ENCODE peak calls at places on chromosomes 13 and 19, in six cellular contexts. One of them, this sample, is unnamed.

GRCh38 chr13:113233101-113233500 is 23.7 kb downstream of the CUL4A start:
- DNase-seq in choroid plexus epithelial cell: no peak
- DNase-seq in activated CD8-positive, alpha-beta T cell treated with anti-CD3 and anti-CD28 coated beads for 36 hours: no peak
- DNase-seq in psoas muscle: no peak
- DNase-seq in upper lobe of right lung: no peak
- DNase-seq in mucosa of descending colon: no peak
- DNase-seq in this sample: no peak

GRCh38 chr13:103178986-103179695 is 112.9 kb upstream of the SLC10A2 start:
- DNase-seq in choroid plexus epithelial cell: no peak
- DNase-seq in mucosa of descending colon: no peak
- DNase-seq in psoas muscle: no peak
- DNase-seq in activated CD8-positive, alpha-beta T cell treated with anti-CD3 and anti-CD28 coated beads for 36 hours: no peak
- DNase-seq in upper lobe of right lung: no peak
- DNase-seq in this sample: no peak

GRCh38 chr13:80235559-80236296 is 105.2 kb downstream of the SPRY2 start:
- DNase-seq in choroid plexus epithelial cell: peak
- DNase-seq in mucosa of descending colon: peak
- DNase-seq in psoas muscle: no peak
- DNase-seq in upper lobe of right lung: no peak
- DNase-seq in activated CD8-positive, alpha-beta T cell treated with anti-CD3 and anti-CD28 coated beads for 36 hours: no peak
- DNase-seq in this sample: no peak

GRCh38 chr13:106493569-106493968 is 41.9 kb downstream of the EFNB2 start:
- DNase-seq in upper lobe of right lung: no peak
- DNase-seq in choroid plexus epithelial cell: no peak
- DNase-seq in activated CD8-positive, alpha-beta T cell treated with anti-CD3 and anti-CD28 coated beads for 36 hours: no peak
- DNase-seq in mucosa of descending colon: no peak
- DNase-seq in psoas muscle: no peak
- DNase-seq in this sample: peak

GRCh38 chr19:9881720-9882119 is 46.6 kb downstream of the PIN1 start:
- DNase-seq in activated CD8-positive, alpha-beta T cell treated with anti-CD3 and anti-CD28 coated beads for 36 hours: no peak
- DNase-seq in upper lobe of right lung: no peak
- DNase-seq in psoas muscle: no peak
- DNase-seq in choroid plexus epithelial cell: no peak
- DNase-seq in mucosa of descending colon: peak
- DNase-seq in this sample: no peak

GRCh38 chr19:6060600-6061391 is 49.5 kb downstream of the RFX2 start:
- DNase-seq in activated CD8-positive, alpha-beta T cell treated with anti-CD3 and anti-CD28 coated beads for 36 hours: peak
- DNase-seq in choroid plexus epithelial cell: no peak
- DNase-seq in mucosa of descending colon: no peak
- DNase-seq in upper lobe of right lung: no peak
- DNase-seq in psoas muscle: peak
- DNase-seq in this sample: no peak

GRCh38 chr19:39093761-39094160 is 9.6 kb downstream of the ACP7 start:
- DNase-seq in activated CD8-positive, alpha-beta T cell treated with anti-CD3 and anti-CD28 coated beads for 36 hours: no peak
- DNase-seq in psoas muscle: no peak
- DNase-seq in mucosa of descending colon: no peak
- DNase-seq in choroid plexus epithelial cell: peak
- DNase-seq in upper lobe of right lung: no peak
- DNase-seq in this sample: no peak

GRCh38 chr19:57302020-57302465 is 18.2 kb upstream of the ZNF543 start:
- DNase-seq in choroid plexus epithelial cell: peak
- DNase-seq in upper lobe of right lung: no peak
- DNase-seq in activated CD8-positive, alpha-beta T cell treated with anti-CD3 and anti-CD28 coated beads for 36 hours: no peak
- DNase-seq in mucosa of descending colon: no peak
- DNase-seq in psoas muscle: peak
- DNase-seq in this sample: no peak

GRCh38 chr19:10952809-10953208 is 8.0 kb upstream of the SMARCA4 start:
- DNase-seq in psoas muscle: no peak
- DNase-seq in mucosa of descending colon: peak
- DNase-seq in upper lobe of right lung: no peak
- DNase-seq in choroid plexus epithelial cell: no peak
- DNase-seq in activated CD8-positive, alpha-beta T cell treated with anti-CD3 and anti-CD28 coated beads for 36 hours: no peak
- DNase-seq in this sample: no peak

GRCh38 chr13:50323440-50324070 is 308.3 kb downstream of the KCNRG start:
- DNase-seq in mucosa of descending colon: no peak
- DNase-seq in psoas muscle: no peak
- DNase-seq in activated CD8-positive, alpha-beta T cell treated with anti-CD3 and anti-CD28 coated beads for 36 hours: no peak
- DNase-seq in upper lobe of right lung: no peak
- DNase-seq in choroid plexus epithelial cell: peak
- DNase-seq in this sample: no peak

GRCh38 chr13:71524245-71525002 is 342.6 kb downstream of the DACH1 start:
- DNase-seq in upper lobe of right lung: no peak
- DNase-seq in choroid plexus epithelial cell: no peak
- DNase-seq in activated CD8-positive, alpha-beta T cell treated with anti-CD3 and anti-CD28 coated beads for 36 hours: no peak
- DNase-seq in psoas muscle: no peak
- DNase-seq in mucosa of descending colon: no peak
- DNase-seq in this sample: no peak

GRCh38 chr19:33674575-33675367 is 53.0 kb downstream of the CHST8 start:
- DNase-seq in activated CD8-positive, alpha-beta T cell treated with anti-CD3 and anti-CD28 coated beads for 36 hours: no peak
- DNase-seq in psoas muscle: no peak
- DNase-seq in choroid plexus epithelial cell: no peak
- DNase-seq in mucosa of descending colon: no peak
- DNase-seq in upper lobe of right lung: peak
- DNase-seq in this sample: no peak

GRCh38 chr19:49423278-49423984 is at the start of gene PTH2:
- DNase-seq in mucosa of descending colon: no peak
- DNase-seq in upper lobe of right lung: no peak
- DNase-seq in psoas muscle: no peak
- DNase-seq in activated CD8-positive, alpha-beta T cell treated with anti-CD3 and anti-CD28 coated beads for 36 hours: no peak
- DNase-seq in choroid plexus epithelial cell: no peak
- DNase-seq in this sample: no peak

GRCh38 chr13:30159446-30159839 is 147.9 kb downstream of the KATNAL1 start:
- DNase-seq in activated CD8-positive, alpha-beta T cell treated with anti-CD3 and anti-CD28 coated beads for 36 hours: peak
- DNase-seq in choroid plexus epithelial cell: peak
- DNase-seq in mucosa of descending colon: no peak
- DNase-seq in upper lobe of right lung: no peak
- DNase-seq in psoas muscle: no peak
- DNase-seq in this sample: peak

GRCh38 chr19:45881082-45881908 is 4.6 kb downstream of the IRF2BP1 start:
- DNase-seq in psoas muscle: no peak
- DNase-seq in mucosa of descending colon: no peak
- DNase-seq in activated CD8-positive, alpha-beta T cell treated with anti-CD3 and anti-CD28 coated beads for 36 hours: no peak
- DNase-seq in upper lobe of right lung: no peak
- DNase-seq in choroid plexus epithelial cell: no peak
- DNase-seq in this sample: no peak

GRCh38 chr13:110624766-110625756 is 9.7 kb downstream of the NAXD start:
- DNase-seq in mucosa of descending colon: no peak
- DNase-seq in psoas muscle: no peak
- DNase-seq in activated CD8-positive, alpha-beta T cell treated with anti-CD3 and anti-CD28 coated beads for 36 hours: no peak
- DNase-seq in upper lobe of right lung: no peak
- DNase-seq in choroid plexus epithelial cell: no peak
- DNase-seq in this sample: no peak

GRCh38 chr19:2385053-2385721 is 25.1 kb downstream of the TMPRSS9 start:
- DNase-seq in mucosa of descending colon: peak
- DNase-seq in psoas muscle: peak
- DNase-seq in upper lobe of right lung: no peak
- DNase-seq in activated CD8-positive, alpha-beta T cell treated with anti-CD3 and anti-CD28 coated beads for 36 hours: no peak
- DNase-seq in choroid plexus epithelial cell: peak
- DNase-seq in this sample: peak

GRCh38 chr19:10419646-10420443 is 493 bp upstream of the PDE4A start:
- DNase-seq in choroid plexus epithelial cell: peak
- DNase-seq in mucosa of descending colon: no peak
- DNase-seq in activated CD8-positive, alpha-beta T cell treated with anti-CD3 and anti-CD28 coated beads for 36 hours: peak
- DNase-seq in upper lobe of right lung: no peak
- DNase-seq in psoas muscle: no peak
- DNase-seq in this sample: peak

GRCh38 chr13:61128850-61129645 is 286.6 kb downstream of the PCDH20 start:
- DNase-seq in choroid plexus epithelial cell: no peak
- DNase-seq in upper lobe of right lung: no peak
- DNase-seq in psoas muscle: no peak
- DNase-seq in activated CD8-positive, alpha-beta T cell treated with anti-CD3 and anti-CD28 coated beads for 36 hours: no peak
- DNase-seq in mucosa of descending colon: no peak
- DNase-seq in this sample: no peak

GRCh38 chr13:57630661-57631606 is 610 bp upstream of the PCDH17 start:
- DNase-seq in choroid plexus epithelial cell: no peak
- DNase-seq in psoas muscle: no peak
- DNase-seq in upper lobe of right lung: peak
- DNase-seq in mucosa of descending colon: no peak
- DNase-seq in activated CD8-positive, alpha-beta T cell treated with anti-CD3 and anti-CD28 coated beads for 36 hours: peak
- DNase-seq in this sample: peak

GRCh38 chr19:31459430-31459829 is 110.2 kb upstream of the TSHZ3 start:
- DNase-seq in choroid plexus epithelial cell: peak
- DNase-seq in activated CD8-positive, alpha-beta T cell treated with anti-CD3 and anti-CD28 coated beads for 36 hours: no peak
- DNase-seq in upper lobe of right lung: no peak
- DNase-seq in mucosa of descending colon: no peak
- DNase-seq in psoas muscle: no peak
- DNase-seq in this sample: no peak
- TF ChIP-seq CTCF in choroid plexus epithelial cell: peak
- TF ChIP-seq CTCF in activated CD8-positive, alpha-beta T cell treated with anti-CD3 and anti-CD28 coated beads for 36 hours: no peak
- TF ChIP-seq CTCF in upper lobe of right lung: no peak
- TF ChIP-seq CTCF in mucosa of descending colon: no peak
- TF ChIP-seq CTCF in psoas muscle: no peak
- TF ChIP-seq CTCF in this sample: no peak

DNA sequence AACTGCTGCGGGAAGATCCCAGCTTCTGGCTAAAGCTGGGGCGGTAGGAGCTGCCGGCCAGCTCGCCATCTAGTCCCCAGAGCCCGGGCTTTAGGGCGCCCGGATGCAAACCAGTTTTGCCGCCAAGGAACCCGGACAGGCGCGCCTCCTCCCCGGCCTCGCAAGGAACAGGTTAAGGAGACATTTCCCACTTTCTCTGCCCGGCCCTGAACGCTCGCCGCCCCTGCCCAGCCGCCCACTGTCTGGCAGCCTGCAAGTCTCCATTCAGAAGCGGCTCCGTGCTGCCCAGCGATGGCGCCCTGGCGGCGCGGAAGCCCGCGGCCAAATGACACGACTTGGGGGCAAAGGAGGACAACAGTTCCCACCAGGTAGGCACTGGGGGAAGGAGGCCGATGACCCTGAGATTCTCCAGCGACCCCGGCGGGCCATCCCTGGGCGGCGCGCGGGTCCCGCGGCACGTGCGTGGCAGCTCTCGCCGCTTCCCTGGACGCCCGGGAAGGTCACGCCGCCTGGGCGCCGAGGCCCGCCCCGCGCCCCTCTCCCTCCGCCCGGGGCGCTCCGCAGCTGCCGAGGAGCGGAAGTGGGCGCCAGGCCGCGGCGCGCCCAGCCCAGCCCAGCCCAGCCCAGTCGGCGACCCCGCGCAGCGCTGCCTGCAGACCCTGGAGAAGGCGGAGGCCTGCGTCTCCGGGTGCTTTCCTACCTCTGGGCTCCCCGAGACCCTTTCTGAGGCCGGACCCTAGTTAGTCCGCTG is 42.2 kb upstream of the HNRNPA1L2 start:
- DNase-seq in mucosa of descending colon: no peak
- DNase-seq in psoas muscle: peak
- DNase-seq in choroid plexus epithelial cell: peak
- DNase-seq in activated CD8-positive, alpha-beta T cell treated with anti-CD3 and anti-CD28 coated beads for 36 hours: peak
- DNase-seq in upper lobe of right lung: peak
- DNase-seq in this sample: peak
- TF ChIP-seq CTCF in mucosa of descending colon: no peak
- TF ChIP-seq CTCF in psoas muscle: no peak
- TF ChIP-seq CTCF in choroid plexus epithelial cell: no peak
- TF ChIP-seq CTCF in activated CD8-positive, alpha-beta T cell treated with anti-CD3 and anti-CD28 coated beads for 36 hours: no peak
- TF ChIP-seq CTCF in upper lobe of right lung: no peak
- TF ChIP-seq CTCF in this sample: no peak

DNA sequence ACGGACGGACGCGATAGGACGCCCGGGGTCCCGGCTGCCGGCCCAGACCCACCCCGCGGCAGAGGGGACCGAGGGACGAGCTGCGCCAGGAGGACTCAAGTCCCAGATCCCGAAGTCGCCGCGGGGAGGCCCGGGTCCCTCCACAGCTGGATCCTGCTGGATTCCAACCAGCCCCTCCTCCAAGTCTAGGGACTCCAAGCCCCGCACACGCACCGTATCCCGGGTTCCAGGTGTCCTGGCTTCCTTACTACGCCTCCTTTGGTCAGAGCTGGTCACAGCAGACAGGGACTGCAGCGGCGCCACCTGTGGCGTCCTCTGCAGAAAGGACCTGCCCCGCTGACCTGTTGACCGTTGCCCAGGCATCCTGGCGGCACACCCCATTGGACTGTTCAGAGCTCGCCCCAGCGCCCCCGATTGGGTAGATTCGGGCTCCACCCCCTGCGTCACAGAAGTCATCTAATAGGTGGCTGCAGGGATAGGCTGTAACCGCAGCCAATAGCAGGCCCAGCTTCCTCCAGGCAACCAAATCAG is 29.0 kb upstream of the ZNF709 start:
- DNase-seq in choroid plexus epithelial cell: no peak
- DNase-seq in upper lobe of right lung: no peak
- DNase-seq in mucosa of descending colon: no peak
- DNase-seq in activated CD8-positive, alpha-beta T cell treated with anti-CD3 and anti-CD28 coated beads for 36 hours: no peak
- DNase-seq in psoas muscle: no peak
- DNase-seq in this sample: no peak
- TF ChIP-seq CTCF in choroid plexus epithelial cell: no peak
- TF ChIP-seq CTCF in upper lobe of right lung: peak
- TF ChIP-seq CTCF in mucosa of descending colon: no peak
- TF ChIP-seq CTCF in activated CD8-positive, alpha-beta T cell treated with anti-CD3 and anti-CD28 coated beads for 36 hours: peak
- TF ChIP-seq CTCF in psoas muscle: no peak
- TF ChIP-seq CTCF in this sample: no peak

DNA sequence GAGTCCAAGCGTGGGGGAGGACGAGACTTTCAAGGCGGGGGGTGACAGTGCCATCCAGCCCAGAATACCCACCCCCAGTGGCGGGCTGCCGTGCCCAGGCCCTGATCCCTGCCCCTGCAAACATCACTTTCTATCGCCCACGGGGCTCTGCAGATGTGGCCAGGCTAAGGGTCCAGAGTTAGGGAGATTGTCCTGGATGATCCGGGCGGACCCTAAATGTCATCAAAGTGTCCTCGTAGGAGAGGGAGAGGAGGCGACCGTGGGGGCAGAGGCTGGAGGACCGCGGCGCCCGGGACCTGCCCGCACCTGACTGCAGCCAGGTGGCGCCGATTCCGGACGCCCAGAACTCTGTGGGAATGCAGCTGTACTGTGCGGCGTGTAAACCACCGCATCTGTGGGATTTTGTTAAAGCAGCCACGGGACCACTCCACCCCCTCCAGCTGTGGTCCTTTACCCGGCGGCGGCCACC is 32.4 kb downstream of the GJA3 start:
- DNase-seq in psoas muscle: no peak
- DNase-seq in mucosa of descending colon: peak
- DNase-seq in upper lobe of right lung: peak
- DNase-seq in choroid plexus epithelial cell: no peak
- DNase-seq in activated CD8-positive, alpha-beta T cell treated with anti-CD3 and anti-CD28 coated beads for 36 hours: no peak
- DNase-seq in this sample: no peak
- TF ChIP-seq CTCF in psoas muscle: peak
- TF ChIP-seq CTCF in mucosa of descending colon: peak
- TF ChIP-seq CTCF in upper lobe of right lung: peak
- TF ChIP-seq CTCF in choroid plexus epithelial cell: peak
- TF ChIP-seq CTCF in activated CD8-positive, alpha-beta T cell treated with anti-CD3 and anti-CD28 coated beads for 36 hours: no peak
- TF ChIP-seq CTCF in this sample: peak

GRCh38 chr19:36214388-36215275 is at the start of the genes ZNF146 and ZNF565:
- DNase-seq in activated CD8-positive, alpha-beta T cell treated with anti-CD3 and anti-CD28 coated beads for 36 hours: peak
- DNase-seq in choroid plexus epithelial cell: peak
- DNase-seq in mucosa of descending colon: peak
- DNase-seq in psoas muscle: peak
- DNase-seq in upper lobe of right lung: peak
- DNase-seq in this sample: peak
- TF ChIP-seq CTCF in activated CD8-positive, alpha-beta T cell treated with anti-CD3 and anti-CD28 coated beads for 36 hours: no peak
- TF ChIP-seq CTCF in choroid plexus epithelial cell: no peak
- TF ChIP-seq CTCF in mucosa of descending colon: no peak
- TF ChIP-seq CTCF in psoas muscle: no peak
- TF ChIP-seq CTCF in upper lobe of right lung: no peak
- TF ChIP-seq CTCF in this sample: no peak

DNA sequence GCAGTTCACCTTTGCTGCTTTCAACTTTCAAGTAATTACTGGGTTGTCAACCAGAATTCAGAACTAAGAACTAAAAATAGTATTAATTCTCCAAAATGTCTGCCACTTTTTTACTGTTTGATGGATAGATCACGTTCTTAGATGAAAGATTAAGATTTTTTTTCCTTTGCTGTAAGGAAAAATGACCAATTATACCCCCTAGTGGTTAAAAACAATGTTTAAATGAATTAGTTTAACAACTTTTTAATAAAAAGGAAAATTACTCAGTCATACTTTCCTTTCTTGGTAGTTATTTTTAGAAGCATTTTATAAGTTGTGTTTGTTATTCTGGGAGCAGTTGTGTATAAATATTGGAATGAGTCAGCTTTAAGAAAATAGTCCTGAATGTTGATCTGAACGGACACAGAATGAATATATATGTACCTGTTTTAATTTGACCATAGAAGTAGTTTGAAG is 4.6 kb downstream of the TM9SF2 start:
- DNase-seq in choroid plexus epithelial cell: peak
- DNase-seq in upper lobe of right lung: no peak
- DNase-seq in activated CD8-positive, alpha-beta T cell treated with anti-CD3 and anti-CD28 coated beads for 36 hours: no peak
- DNase-seq in psoas muscle: no peak
- DNase-seq in mucosa of descending colon: no peak
- DNase-seq in this sample: no peak
- TF ChIP-seq CTCF in choroid plexus epithelial cell: no peak
- TF ChIP-seq CTCF in upper lobe of right lung: peak
- TF ChIP-seq CTCF in activated CD8-positive, alpha-beta T cell treated with anti-CD3 and anti-CD28 coated beads for 36 hours: peak
- TF ChIP-seq CTCF in psoas muscle: peak
- TF ChIP-seq CTCF in mucosa of descending colon: no peak
- TF ChIP-seq CTCF in this sample: no peak